ENCODE peak calls at places on chromosomes 2 and 18, in ten cellular contexts. I is cardiac fibroblast; W is CD8-positive, alpha-beta T cell; G is OCI-LY7; U is fibroblast of lung; N is sigmoid colon; E is epithelial cell of esophagus; Y is MG63; Z is cardiac muscle cell; F is mesendoderm. V is an unnamed sample.

GRCh38 chr2:71800106-71800809 is 346.9 kb downstream of the DYSF start:
- DNase-seq in I (no peak), F (no peak), Y (no peak), G (no peak), U (no peak), W (no peak), E (no peak), N (peak; percentile 50), Z (no peak), V (no peak)

GRCh38 chr18:11518788-11519685 is 90.4 kb upstream of the SLC35G4 start:
- DNase-seq in Y (peak; percentile 50), W (no peak), U (peak; percentile 65), E (peak; percentile 44), Z (peak; percentile 77), I (peak; percentile 64), N (no peak), G (peak; percentile 82), F (peak; percentile 83), V (no peak)

GRCh38 chr2:219289537-219290361 is 10.6 kb downstream of the DNAJB2 start:
- DNase-seq in F (no peak), I (peak; percentile 91), Z (peak; percentile 98), E (peak; percentile 82), G (no peak), U (peak; percentile 97), N (peak; percentile 89), Y (peak; percentile 85), W (no peak), V (peak; percentile 96)

GRCh38 chr2:230411484-230412368 is 4.3 kb upstream of the SP100 start:
- DNase-seq in U (peak; percentile 72), Z (peak; percentile 72), W (peak; percentile 61), E (peak; percentile 43), Y (peak; percentile 66), N (peak; percentile 80), G (peak; percentile 63), I (peak; percentile 64), F (peak; percentile 47), V (no peak)

GRCh38 chr2:115481842-115482241 is 1039.4 kb downstream of the DPP10 start:
- DNase-seq in N (no peak), G (no peak), I (no peak), E (no peak), F (no peak), Y (no peak), U (no peak), W (no peak), Z (no peak), V (no peak)

GRCh38 chr2:226694142-226694541 is 105.5 kb downstream of the IRS1 start:
- DNase-seq in N (no peak), I (no peak), Y (no peak), W (no peak), F (no peak), Z (no peak), E (no peak), U (no peak), G (no peak), V (no peak)

GRCh38 chr2:95121495-95122196 is at the start of gene MRPS5:
- DNase-seq in I (peak; percentile 74), G (peak; percentile 86), W (peak; percentile 88), Z (peak; percentile 76), F (peak; percentile 76), U (peak; percentile 65), Y (peak; percentile 82), N (peak; percentile 87), E (peak; percentile 70), V (peak; percentile 6)

GRCh38 chr2:230762317-230762896 is 49.8 kb downstream of the CAB39 start:
- DNase-seq in N (no peak), W (peak; percentile 33), G (peak; percentile 53), U (peak; percentile 37), Y (peak; percentile 30), F (peak; percentile 89), I (peak; percentile 43), E (peak; percentile 34), Z (peak; percentile 46), V (no peak)

GRCh38 chr2:232420073-232420454 is 13.4 kb downstream of the ALPG start:
- DNase-seq in F (peak; percentile 33), E (no peak), N (peak; percentile 25), G (no peak), U (no peak), Y (no peak), I (no peak), W (no peak), Z (no peak), V (no peak)

GRCh38 chr2:232420463-232421188 is 14.0 kb downstream of the ALPG start:
- DNase-seq in Y (peak; percentile 29), Z (no peak), I (peak; percentile 7), E (peak; percentile 35), F (peak; percentile 72), G (no peak), N (no peak), W (peak; percentile 25), U (no peak), V (no peak)

GRCh38 chr2:232419245-232420072 is 12.8 kb downstream of the ALPG start:
- DNase-seq in Y (no peak), W (no peak), F (peak; percentile 49), E (peak; percentile 14), N (peak; percentile 46), U (no peak), I (peak; percentile 10), G (no peak), Z (no peak), V (no peak)

GRCh38 chr2:232422051-232422450 is 15.4 kb downstream of the ALPG start:
- DNase-seq in Y (no peak), N (no peak), E (no peak), G (no peak), F (no peak), Z (no peak), U (no peak), W (no peak), I (no peak), V (no peak)

DNA sequence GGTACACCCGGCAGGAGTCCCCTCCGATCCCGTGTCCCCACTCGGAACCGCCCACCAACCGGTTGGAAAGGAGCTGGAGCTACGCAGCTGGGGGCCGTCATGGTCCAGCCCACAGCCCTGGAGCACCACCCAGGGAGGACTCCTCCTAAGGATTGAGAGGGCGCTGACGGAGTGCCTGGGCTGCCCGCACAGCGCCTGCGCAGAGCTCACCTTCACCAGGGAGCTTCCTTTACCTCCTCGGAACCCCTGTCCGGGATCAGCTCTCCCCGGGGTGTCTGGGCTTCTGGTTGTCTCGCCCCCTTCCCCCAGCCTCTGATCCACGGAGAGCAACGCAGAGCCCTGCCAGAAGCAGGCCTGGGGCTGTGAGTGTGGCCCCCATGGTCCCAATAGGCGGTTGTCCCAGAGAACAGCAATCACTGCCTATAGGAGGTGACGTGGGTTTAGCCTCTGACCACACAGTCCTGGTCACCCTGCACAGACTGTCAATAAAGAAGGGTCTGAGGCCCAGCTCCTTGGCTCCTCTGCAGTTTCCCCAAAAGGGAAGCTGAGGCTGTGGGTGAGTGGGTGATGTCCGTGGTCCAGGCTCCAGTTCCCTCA is 14.6 kb downstream of the ALPG start:
- DNase-seq in W (no peak), E (no peak), Y (no peak), U (no peak), G (no peak), Z (no peak), I (no peak), N (peak; percentile 36), F (peak; percentile 60), V (no peak)
- H3K4me3 ChIP-seq in W (no peak overlapping the region), E (no peak overlapping the region), Y (no peak overlapping the region), U (no peak overlapping the region), G (no peak overlapping the region), Z (peak overlapping the region; percentile 35), I (no peak overlapping the region), N (no peak overlapping the region), F (no peak overlapping the region), V (no peak overlapping the region)

GRCh38 chr2:128314026-128314347 is 4.7 kb downstream of the HS6ST1 start:
- DNase-seq in E (no peak), N (no peak), U (no peak), I (no peak), Z (no peak), F (no peak), W (no peak), Y (no peak), G (no peak), V (no peak)

GRCh38 chr2:128315829-128316776 is 2.6 kb downstream of the HS6ST1 start:
- DNase-seq in F (no peak), I (no peak), Z (peak; percentile 43), U (peak; percentile 81), E (no peak), N (peak; percentile 75), Y (no peak), W (peak; percentile 9), G (peak; percentile 71), V (no peak)

GRCh38 chr2:128314348-128315121 is 4.1 kb downstream of the HS6ST1 start:
- DNase-seq in I (no peak), U (no peak), G (no peak), W (peak; percentile 3), Y (no peak), Z (no peak), N (peak; percentile 60), F (no peak), E (no peak), V (no peak)

GRCh38 chr2:128316777-128317185 is 1.9 kb downstream of the HS6ST1 start:
- DNase-seq in E (no peak), N (no peak), I (no peak), Y (no peak), F (no peak), U (no peak), G (no peak), W (peak; percentile 5), Z (no peak), V (no peak)

GRCh38 chr2:128315122-128315828 is 3.4 kb downstream of the HS6ST1 start:
- DNase-seq in I (no peak), Y (no peak), G (no peak), Z (no peak), U (no peak), F (no peak), N (no peak), E (no peak), W (peak; percentile 2), V (no peak)
- H3K4me3 ChIP-seq in I (no peak overlapping the region), Y (no peak overlapping the region), G (no peak overlapping the region), Z (no peak overlapping the region), U (peak overlapping the region; percentile 82), F (no peak overlapping the region), N (no peak overlapping the region), E (peak overlapping the region; percentile 74), W (no peak overlapping the region), V (peak overlapping the region; percentile 81)

DNA sequence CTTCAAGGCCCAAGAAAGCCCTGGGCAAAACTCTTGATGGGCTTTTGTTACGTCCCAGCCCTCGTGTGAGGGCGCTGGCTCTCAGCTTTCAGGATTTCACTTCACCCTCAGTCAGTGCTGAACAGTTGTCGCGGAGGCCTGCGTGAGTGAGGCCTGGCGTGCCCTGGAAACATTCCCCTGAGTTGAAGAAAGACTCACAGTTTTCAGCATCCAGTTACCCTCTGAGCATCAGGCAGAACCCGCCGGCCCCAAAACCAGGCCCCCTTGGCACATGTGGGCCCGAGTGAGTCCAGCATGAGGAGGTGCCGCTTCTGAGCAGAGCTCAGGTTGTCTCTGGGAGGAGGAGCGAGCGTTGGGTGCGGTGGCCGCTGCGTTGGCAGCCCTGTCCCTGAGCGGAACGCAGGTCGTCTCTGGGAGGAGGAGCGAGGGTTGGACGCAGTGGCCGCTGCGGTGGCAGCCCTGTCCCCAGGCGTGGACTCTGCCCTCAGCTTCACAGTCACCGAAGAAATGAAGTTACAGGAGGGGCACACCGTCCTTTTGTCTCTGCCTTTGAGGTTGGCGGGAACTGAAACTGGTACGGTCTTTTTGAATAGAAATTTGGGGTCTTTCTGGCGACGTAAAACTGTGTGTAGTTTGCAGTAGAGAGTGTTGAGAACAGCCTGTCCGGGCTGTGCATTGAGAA is at the start of gene NEU4:
- DNase-seq in G (no peak), E (no peak), U (no peak), N (no peak), Y (no peak), I (peak; percentile 8), F (peak; percentile 46), W (no peak), Z (no peak), V (no peak)
- H3K4me3 ChIP-seq in G (no peak within 1 kb of the TSS), E (no peak within 1 kb of the TSS), U (no peak within 1 kb of the TSS), N (no peak within 1 kb of the TSS), Y (no peak within 1 kb of the TSS), I (no peak within 1 kb of the TSS), F (no peak within 1 kb of the TSS), W (no peak within 1 kb of the TSS), Z (no peak within 1 kb of the TSS), V (no peak within 1 kb of the TSS)

GRCh38 chr18:14963246-14963645 is 215.3 kb downstream of the ANKRD30B start:
- DNase-seq in W (no peak), E (no peak), U (no peak), Y (no peak), G (no peak), I (no peak), Z (no peak), F (no peak), N (no peak), V (no peak)
- H3K4me3 ChIP-seq in W (no peak overlapping the region), E (no peak overlapping the region), U (no peak overlapping the region), Y (no peak overlapping the region), G (no peak overlapping the region), I (no peak overlapping the region), Z (no peak overlapping the region), F (no peak overlapping the region), N (no peak overlapping the region), V (no peak overlapping the region)